ENCODE peak calls at places on chromosomes 2 and 18, in six cellular contexts. E is brain microvascular endothelial cell; T is aorta; J is CD8-positive, alpha-beta T cell; M is RWPE1; F is upper lobe of right lung. O is an unnamed sample.

GRCh38 chr2:25707927-25708326 is 34.5 kb upstream of the DTNB start:
- DNase-seq in J (no peak), F (peak), E (no peak), M (no peak), T (no peak), O (no peak)

GRCh38 chr2:199659207-199659606 is 191.8 kb downstream of the FTCDNL1 start:
- DNase-seq in T (peak), J (no peak), F (no peak), M (peak), E (peak), O (no peak)

GRCh38 chr18:62521588-62521987 is 1.2 kb upstream of the ZCCHC2 start:
- DNase-seq in J (no peak), F (no peak), E (no peak), T (no peak), M (no peak), O (no peak)

GRCh38 chr2:239386001-239386670 is 14.7 kb downstream of the HDAC4 start:
- DNase-seq in M (no peak), T (no peak), E (no peak), J (no peak), F (no peak), O (no peak)

GRCh38 chr2:148282201-148282600 is 261.3 kb downstream of the MBD5 start:
- DNase-seq in M (no peak), E (no peak), F (no peak), J (no peak), T (no peak), O (peak)

GRCh38 chr2:224084266-224084892 is 45.3 kb upstream of the SERPINE2 start:
- DNase-seq in E (no peak), T (no peak), F (no peak), J (no peak), M (no peak), O (no peak)

GRCh38 chr2:595831-596592 is 81.2 kb downstream of the TMEM18 start:
- DNase-seq in E (no peak), J (no peak), M (no peak), T (peak), F (no peak), O (no peak)

GRCh38 chr2:62826141-62826540 is 120.6 kb downstream of the EHBP1 start:
- DNase-seq in F (no peak), J (no peak), T (no peak), M (no peak), E (no peak), O (no peak)

GRCh38 chr2:43539991-43540860 is 55.6 kb downstream of the THADA start:
- DNase-seq in E (peak), J (no peak), M (peak), T (no peak), F (no peak), O (peak)

GRCh38 chr2:239908308-239908707 is 116.8 kb downstream of the NDUFA10 start:
- DNase-seq in J (no peak), E (no peak), F (no peak), T (peak), M (no peak), O (no peak)

GRCh38 chr2:72024451-72025175 is 123.0 kb downstream of the CYP26B1 start:
- DNase-seq in T (peak), E (no peak), J (no peak), M (no peak), F (peak), O (no peak)

GRCh38 chr2:136932700-136933099 is 167.4 kb downstream of the THSD7B start:
- DNase-seq in M (peak), J (no peak), F (no peak), T (no peak), E (peak), O (peak)

GRCh38 chr2:240579071-240579762 is 7.3 kb upstream of the CAPN10 start:
- DNase-seq in E (no peak), F (no peak), T (no peak), M (no peak), J (no peak), O (no peak)

GRCh38 chr2:54471221-54471711 is 15.1 kb downstream of the SPTBN1 start:
- DNase-seq in M (no peak), E (peak), T (no peak), F (no peak), J (no peak), O (no peak)

GRCh38 chr18:62881509-62882016 is 166.2 kb downstream of the PHLPP1 start:
- DNase-seq in J (no peak), T (no peak), E (peak), F (no peak), M (peak), O (peak)

GRCh38 chr2:168781191-168781818 is 21.1 kb upstream of the NOSTRIN start:
- DNase-seq in J (no peak), E (no peak), M (no peak), T (no peak), F (no peak), O (no peak)

DNA sequence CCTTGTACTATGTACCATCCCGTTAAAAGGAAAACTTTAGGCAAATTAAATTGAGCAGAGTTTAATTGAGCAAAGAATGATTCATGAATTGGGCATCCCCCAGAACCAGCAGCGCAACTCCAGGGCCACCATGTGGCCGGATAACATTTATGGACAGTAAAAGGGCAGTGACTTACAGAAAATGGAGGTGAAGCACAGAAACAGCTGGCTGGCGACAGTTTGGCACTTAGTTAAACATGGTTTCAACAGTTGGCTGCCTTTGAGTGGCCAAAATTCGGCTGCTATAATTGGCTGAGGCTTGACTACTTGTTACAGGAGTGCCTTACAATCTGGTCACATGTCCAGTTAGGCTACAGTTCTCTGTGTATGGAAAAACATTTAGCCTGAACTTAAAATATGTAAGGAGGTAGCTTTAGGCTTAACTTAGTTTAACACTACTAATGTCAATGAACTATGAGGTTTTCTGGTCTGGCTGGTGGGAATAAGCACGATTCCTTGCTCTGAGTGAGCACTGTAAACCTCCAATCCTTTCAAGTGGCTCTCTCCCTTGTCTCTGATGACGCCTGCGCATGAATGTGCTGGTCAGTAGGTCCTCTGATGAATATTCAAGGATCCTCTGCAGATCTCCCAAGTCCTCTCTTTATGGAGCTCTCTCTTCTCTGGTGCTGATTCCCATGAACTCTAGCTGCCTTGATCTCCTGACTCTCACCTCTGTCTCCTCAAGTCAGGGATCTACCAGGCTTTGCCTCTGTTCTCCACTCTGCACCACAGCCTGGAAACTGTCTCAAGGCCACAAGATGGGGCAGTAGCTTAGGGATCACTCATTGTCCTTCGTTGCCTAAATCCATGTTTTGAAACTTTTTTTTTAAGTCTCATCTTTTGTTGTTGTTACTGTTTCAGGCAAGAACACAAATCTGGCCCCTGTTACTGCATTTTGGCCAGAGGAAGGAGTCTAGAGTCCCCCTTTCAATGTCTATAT is 24.4 kb upstream of the RAB31 start:
- DNase-seq in M (peak), T (no peak), F (no peak), J (no peak), E (peak), O (no peak)
- H3K27ac ChIP-seq in M (no peak), T (peak), F (peak), J (no peak), E (no peak), O (no peak)

GRCh38 chr18:3248062-3248669 is 565 bp downstream of the MYL12A start:
- DNase-seq in T (no peak), F (no peak), E (no peak), M (no peak), J (no peak), O (no peak)

GRCh38 chr18:3245185-3245564 is 2.4 kb upstream of the MYL12A start:
- DNase-seq in M (no peak), J (no peak), T (no peak), F (no peak), E (no peak), O (no peak)

GRCh38 chr18:3245853-3246635 is 1.6 kb upstream of the MYL12A start:
- DNase-seq in T (peak), M (peak), J (peak), E (peak), F (peak), O (no peak)

GRCh38 chr18:3247243-3248061 is at the start of gene MYL12A:
- DNase-seq in F (peak), T (peak), J (peak), M (peak), E (peak), O (peak)

DNA sequence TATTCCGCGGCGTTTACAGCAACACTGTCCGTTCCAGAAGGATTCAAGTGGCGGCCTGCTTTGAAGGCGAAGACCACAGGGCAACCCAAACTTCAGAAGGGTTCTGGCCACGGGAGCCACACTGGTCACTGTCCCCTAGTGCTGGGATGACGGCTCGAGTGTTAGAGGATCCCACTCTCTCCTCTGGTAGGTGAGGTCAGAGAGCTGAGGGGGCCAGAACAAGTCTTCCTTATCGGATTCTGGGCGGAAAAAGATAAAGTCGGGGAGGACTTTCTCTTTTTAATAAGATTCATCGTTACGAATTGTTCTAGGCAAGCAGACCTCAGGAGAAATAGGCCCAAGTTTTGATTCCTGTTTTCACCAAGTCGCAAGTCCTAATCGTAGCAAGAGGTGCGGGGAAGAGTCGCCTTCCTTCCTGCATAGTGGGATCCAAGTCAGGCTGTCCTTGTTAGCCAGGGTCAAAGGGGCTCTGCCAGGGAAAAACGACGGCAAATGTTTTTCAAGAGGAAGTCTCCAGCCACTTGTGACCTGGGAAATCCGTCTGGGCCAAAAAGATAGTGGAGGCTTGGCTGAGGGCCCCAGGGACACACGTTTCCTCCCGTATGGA is 862 bp upstream of the MYL12A start:
- DNase-seq in T (no peak), M (no peak), E (no peak), J (no peak), F (no peak), O (no peak)
- H3K27ac ChIP-seq in T (peak), M (peak), E (peak), J (peak), F (peak), O (no peak)

GRCh38 chr18:30800800-30801199 is 241.7 kb downstream of the DSC3 start:
- DNase-seq in T (no peak), F (no peak), J (no peak), E (no peak), M (no peak), O (no peak)
- H3K27ac ChIP-seq in T (no peak), F (no peak), J (no peak), E (no peak), M (no peak), O (no peak)

DNA sequence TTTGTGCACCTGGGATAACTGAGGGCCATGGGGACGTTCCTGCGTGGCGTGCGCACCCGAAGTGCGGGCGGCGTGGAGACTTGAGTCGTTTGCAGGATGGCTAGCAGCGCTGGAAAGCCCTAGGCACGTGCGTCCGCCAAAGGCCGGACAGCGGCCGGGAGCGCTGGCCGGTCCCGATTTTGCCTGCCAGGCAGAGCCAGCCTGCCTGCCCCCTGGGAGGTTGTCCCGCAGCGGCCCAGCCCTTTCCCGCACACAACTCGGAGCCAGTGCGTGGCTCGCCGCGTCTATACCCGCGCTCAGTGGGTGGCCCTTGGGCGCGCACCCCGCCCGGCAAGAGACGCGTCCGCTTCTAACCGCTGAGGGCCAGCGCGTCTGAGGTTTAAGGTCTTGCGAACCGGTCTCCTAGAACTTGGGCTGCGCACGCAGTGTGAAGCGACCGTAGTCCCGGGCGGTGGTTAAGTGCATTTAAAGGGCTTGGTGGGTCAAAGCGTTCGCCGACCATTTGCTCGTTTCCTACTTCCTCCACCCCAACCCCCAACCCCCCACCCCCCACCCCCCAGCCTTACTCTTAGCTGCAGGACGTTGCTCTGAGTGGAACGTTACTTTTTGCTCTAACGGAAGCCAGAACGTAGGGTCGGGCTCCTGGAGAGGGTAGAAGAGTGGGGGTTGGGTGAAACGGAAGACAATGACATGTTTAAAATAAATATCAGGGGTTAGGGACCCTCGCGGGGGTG is 627 bp downstream of the CDCA7 start:
- DNase-seq in T (peak), M (peak), E (peak), J (no peak), F (peak), O (peak)
- H3K27ac ChIP-seq in T (no peak), M (peak), E (peak), J (no peak), F (no peak), O (peak)

DNA sequence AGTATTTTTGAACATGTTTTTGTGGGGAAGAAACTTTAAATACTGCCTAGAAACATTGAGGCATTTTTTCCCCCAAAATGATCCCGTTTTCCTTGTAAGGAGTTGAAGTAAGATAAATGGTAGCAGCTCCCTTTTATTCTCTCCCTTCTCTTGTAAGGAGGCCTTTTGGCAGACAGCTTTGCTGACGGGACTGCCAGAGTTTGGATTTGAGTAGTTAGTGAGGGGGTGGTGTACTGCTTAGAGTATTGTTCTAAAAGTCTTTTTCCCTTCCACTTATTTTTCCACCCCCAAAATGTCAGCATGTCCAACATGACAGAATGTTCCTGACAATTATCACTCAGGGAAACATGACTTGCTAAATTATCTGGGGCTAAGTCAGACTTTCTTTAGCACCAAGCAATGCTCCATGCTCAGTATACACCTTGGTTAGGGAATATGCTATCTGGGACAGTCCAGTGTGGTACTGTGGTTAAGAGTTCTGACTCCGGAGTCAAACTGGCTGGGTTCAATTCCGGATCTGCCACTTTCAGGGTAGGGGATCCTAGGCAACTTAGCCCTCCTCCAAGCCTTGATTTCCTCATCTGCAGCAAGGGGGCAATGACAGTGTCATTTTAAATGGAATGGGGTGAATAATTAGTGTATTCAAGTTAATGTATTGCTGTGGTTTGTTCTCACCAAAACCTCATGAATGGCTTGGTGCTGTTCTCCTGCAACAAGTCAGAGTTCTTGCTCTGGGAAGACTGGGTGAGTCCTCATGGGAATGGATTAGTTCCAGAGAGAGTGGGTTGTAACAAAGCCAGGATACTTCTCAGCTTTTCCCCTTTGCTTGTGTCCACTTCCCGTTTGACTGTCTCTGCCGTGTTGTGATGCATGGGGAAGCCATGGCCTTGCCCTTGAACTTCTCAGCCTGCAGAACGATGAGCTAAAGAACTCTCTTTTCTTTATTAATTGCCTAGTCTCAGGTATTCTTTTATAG is 116.2 kb downstream of the TANC1 start:
- DNase-seq in T (no peak), F (no peak), M (no peak), E (no peak), J (no peak), O (no peak)
- H3K27ac ChIP-seq in T (peak), F (peak), M (no peak), E (peak), J (no peak), O (no peak)

DNA sequence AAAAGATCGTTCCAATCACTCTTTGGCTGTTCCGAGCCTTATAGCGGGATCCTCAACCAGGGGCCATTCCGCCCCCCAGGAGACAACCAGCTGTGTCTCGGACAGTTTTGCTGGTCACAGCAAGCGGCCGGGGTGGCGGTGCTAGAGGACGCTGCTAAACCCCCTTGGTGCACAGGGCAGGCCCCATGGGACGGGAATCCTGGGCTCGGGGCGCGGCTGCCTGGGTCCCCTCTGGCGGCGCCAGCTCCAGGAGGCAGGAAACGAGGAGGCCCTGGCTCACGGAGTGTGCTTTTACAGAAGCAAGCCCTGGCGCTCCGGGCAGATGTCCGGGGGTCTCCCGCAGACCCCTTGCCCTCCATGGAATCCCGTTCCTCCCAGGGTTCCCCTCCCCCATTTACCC is 22.1 kb downstream of the SCYGR8 start:
- DNase-seq in J (no peak), E (no peak), M (no peak), F (no peak), T (no peak), O (no peak)
- H3K27ac ChIP-seq in J (no peak), E (no peak), M (no peak), F (no peak), T (no peak), O (no peak)

GRCh38 chr2:49165662-49166061 is 11.3 kb upstream of the FSHR start:
- DNase-seq in F (no peak), E (no peak), J (no peak), T (no peak), M (no peak), O (no peak)

DNA sequence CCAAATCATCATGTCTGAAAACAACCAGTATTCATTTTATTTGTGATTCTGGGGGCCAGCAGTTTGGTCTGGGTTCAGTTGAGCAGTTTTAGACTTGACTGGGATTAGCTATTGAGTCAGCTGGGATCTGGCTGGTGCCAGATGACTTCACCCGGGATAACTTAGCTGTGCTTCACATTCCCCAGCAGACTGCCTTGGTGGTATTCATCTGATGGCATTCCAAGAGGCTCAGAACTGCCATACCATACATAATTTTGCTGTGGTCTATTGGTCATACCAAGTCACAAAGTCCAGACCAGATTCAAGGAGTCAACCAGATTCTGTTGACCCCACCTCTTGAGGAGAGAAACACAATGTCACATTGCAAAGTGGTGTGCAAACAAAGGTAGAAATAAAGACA is 7.8 kb upstream of the FSHR start:
- DNase-seq in T (no peak), E (no peak), J (no peak), F (no peak), M (no peak), O (no peak)
- H3K27ac ChIP-seq in T (no peak), E (no peak), J (no peak), F (no peak), M (no peak), O (no peak)

DNA sequence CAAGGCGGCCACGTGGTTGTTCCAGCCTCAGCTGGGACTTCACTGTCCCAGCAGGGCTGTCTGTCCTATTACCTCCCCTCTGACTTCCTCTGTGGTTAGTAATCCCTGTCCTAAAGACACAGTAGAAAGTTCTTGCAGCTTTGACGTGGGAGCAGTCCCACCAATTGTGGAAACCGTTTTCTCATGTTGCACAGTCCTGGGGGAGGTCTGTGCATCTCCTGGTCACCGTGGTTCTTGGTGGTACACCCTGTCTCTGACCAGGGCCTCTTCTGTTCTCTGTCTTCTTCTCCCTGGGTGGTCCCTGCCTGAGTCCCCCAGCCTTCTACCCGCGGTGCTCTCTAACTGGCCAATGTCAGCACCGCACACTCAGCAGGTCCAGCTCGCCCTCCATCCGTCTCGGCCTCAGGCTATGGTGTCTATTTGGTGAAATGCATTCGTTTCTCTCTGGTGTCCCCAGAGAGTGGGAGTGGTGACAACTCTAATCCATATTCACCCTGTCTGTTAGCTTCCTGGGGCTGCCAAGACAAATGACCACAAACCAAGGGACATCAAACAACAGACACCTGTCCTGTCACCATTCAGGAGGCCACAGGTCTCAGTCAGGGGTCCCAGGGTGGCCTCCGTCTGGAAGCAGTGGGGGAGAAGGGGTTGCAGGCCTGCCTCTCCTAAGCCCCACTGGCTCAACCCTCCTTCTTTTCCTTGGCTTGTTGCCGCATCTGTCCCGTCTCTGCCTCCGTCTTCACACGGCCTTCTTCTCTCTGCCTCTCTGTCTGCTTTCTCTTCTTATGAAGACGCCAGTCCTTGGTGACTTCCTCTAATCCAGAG is 99.8 kb downstream of the SH3BP4 start:
- DNase-seq in E (peak), F (no peak), J (no peak), T (peak), M (no peak), O (no peak)
- H3K27ac ChIP-seq in E (no peak), F (no peak), J (no peak), T (peak), M (peak), O (peak)